ENCODE peak calls at places on chromosomes 16 and 17, in five cellular contexts. F is transverse colon, Z is stomach, Y is upper lobe of left lung, N is A549. L is an unnamed sample.

GRCh38 chr17:78458739-78459335 is 80.4 kb downstream of the PGS1 start:
- DNase-seq in F (no peak), Z (no peak), Y (no peak), N (no peak), L (no peak)

GRCh38 chr16:2023098-2023925 is 3.4 kb upstream of the NHERF2 start:
- DNase-seq in F (peak), Z (peak), Y (peak), N (peak), L (peak)

GRCh38 chr16:68387301-68387700 is 61.0 kb downstream of the SMPD3 start:
- DNase-seq in F (peak), Z (peak), Y (peak), N (no peak), L (no peak)

GRCh38 chr16:75011634-75012307 is 12.9 kb downstream of the ZNRF1 start:
- DNase-seq in F (no peak), Z (no peak), Y (no peak), N (peak), L (no peak)

GRCh38 chr16:69327585-69328310 is 2.6 kb downstream of the PDF start:
- DNase-seq in F (no peak), Z (no peak), Y (no peak), N (no peak), L (no peak)

GRCh38 chr17:13127921-13128582 is 110.2 kb upstream of the ELAC2 start:
- DNase-seq in F (no peak), Z (no peak), Y (no peak), N (no peak), L (no peak)

GRCh38 chr16:67959520-67959919 is 8.9 kb downstream of the SLC12A4 start:
- DNase-seq in F (peak), Z (no peak), Y (peak), N (no peak), L (no peak)

GRCh38 chr17:14717849-14718248 is 417.0 kb downstream of the HS3ST3B1 start:
- DNase-seq in F (no peak), Z (no peak), Y (no peak), N (no peak), L (no peak)

GRCh38 chr17:76410328-76410965 is 26.0 kb downstream of the SPHK1 start:
- DNase-seq in F (no peak), Z (no peak), Y (no peak), N (no peak), L (no peak)

GRCh38 chr17:82321947-82322466 is 4.6 kb upstream of the CD7 start:
- DNase-seq in F (no peak), Z (no peak), Y (peak), N (no peak), L (no peak)

GRCh38 chr16:28486266-28486665 is 5.6 kb downstream of the CLN3 start:
- DNase-seq in F (no peak), Z (no peak), Y (no peak), N (no peak), L (no peak)

GRCh38 chr17:48335858-48336500 is 94.0 kb downstream of the SKAP1 start:
- DNase-seq in F (no peak), Z (no peak), Y (no peak), N (peak), L (no peak)

GRCh38 chr16:5056347-5056746 is 9.4 kb downstream of the C16orf89 start:
- DNase-seq in F (peak), Z (peak), Y (no peak), N (peak), L (no peak)

GRCh38 chr17:2560658-2561057 is 32.8 kb upstream of the PAFAH1B1 start:
- DNase-seq in F (no peak), Z (no peak), Y (no peak), N (no peak), L (no peak)

GRCh38 chr16:30775381-30776099 is 11.5 kb downstream of the ZNF629 start:
- DNase-seq in F (peak), Z (peak), Y (peak), N (peak), L (peak)

GRCh38 chr16:25896412-25896811 is 204.7 kb downstream of the HS3ST4 start:
- DNase-seq in F (no peak), Z (no peak), Y (no peak), N (no peak), L (no peak)

GRCh38 chr17:51044964-51045363 is 75.7 kb downstream of the SPAG9 start:
- DNase-seq in F (no peak), Z (no peak), Y (no peak), N (no peak), L (no peak)

GRCh38 chr17:27660436-27660835 is 29.4 kb downstream of the LGALS9 start:
- DNase-seq in F (no peak), Z (no peak), Y (no peak), N (no peak), L (no peak)

GRCh38 chr16:2919511-2920255 is 8.0 kb downstream of the FLYWCH1 start:
- DNase-seq in F (peak), Z (peak), Y (no peak), N (peak), L (peak)

GRCh38 chr16:70789231-70789926 is 11.6 kb downstream of the VAC14 start:
- DNase-seq in F (peak), Z (peak), Y (peak), N (peak), L (peak)

GRCh38 chr17:64641499-64641898 is 20.6 kb downstream of the SMURF2 start:
- DNase-seq in F (no peak), Z (no peak), Y (no peak), N (peak), L (no peak)

GRCh38 chr17:34285304-34285792 is at the start of gene CCL11:
- DNase-seq in F (no peak), Z (no peak), Y (no peak), N (no peak), L (no peak)

GRCh38 chr17:49872776-49873377 is 25.0 kb upstream of the TAC4 start:
- DNase-seq in F (no peak), Z (no peak), Y (no peak), N (no peak), L (no peak)

GRCh38 chr16:70758786-70759185 is 42.2 kb downstream of the VAC14 start:
- DNase-seq in F (no peak), Z (no peak), Y (no peak), N (no peak), L (no peak)

GRCh38 chr17:8192070-8192815 is 2.3 kb upstream of the BORCS6 start:
- DNase-seq in F (peak), Z (peak), Y (no peak), N (peak), L (peak)

GRCh38 chr17:60383379-60383778 is 8.6 kb downstream of the USP32 start:
- DNase-seq in F (no peak), Z (no peak), Y (no peak), N (no peak), L (no peak)

GRCh38 chr16:85916141-85916890 is 17.4 kb downstream of the IRF8 start:
- DNase-seq in F (peak), Z (peak), Y (peak), N (no peak), L (no peak)

GRCh38 chr17:54870671-54871175 is 29.9 kb upstream of the TOM1L1 start:
- DNase-seq in F (no peak), Z (no peak), Y (no peak), N (no peak), L (no peak)

GRCh38 chr16:55499281-55499680 is 9.6 kb upstream of the LPCAT2 start:
- DNase-seq in F (no peak), Z (no peak), Y (no peak), N (no peak), L (no peak)

GRCh38 chr17:4933646-4934045 is 1.6 kb downstream of the GP1BA start:
- DNase-seq in F (no peak), Z (no peak), Y (no peak), N (no peak), L (no peak)

GRCh38 chr17:71470062-71470461 is 650.8 kb upstream of the SOX9 start:
- DNase-seq in F (no peak), Z (no peak), Y (no peak), N (no peak), L (no peak)

GRCh38 chr17:14197582-14197981 is 39.1 kb downstream of the CDRT15 start:
- DNase-seq in F (peak), Z (peak), Y (no peak), N (no peak), L (no peak)

GRCh38 chr17:77037943-77038342 is 102.8 kb upstream of the SEC14L1 start:
- DNase-seq in F (no peak), Z (no peak), Y (no peak), N (no peak), L (no peak)

GRCh38 chr16:685967-686366 is 1.8 kb upstream of the JMJD8 start:
- DNase-seq in F (peak), Z (peak), Y (peak), N (peak), L (peak)

GRCh38 chr17:77475012-77475976 is 334.5 kb downstream of the SEC14L1 start:
- DNase-seq in F (no peak), Z (no peak), Y (peak), N (no peak), L (no peak)

GRCh38 chr17:74568116-74568873 is 986 bp upstream of the CD300H start:
- DNase-seq in F (no peak), Z (no peak), Y (no peak), N (no peak), L (no peak)

GRCh38 chr17:47257651-47258339 is 4.2 kb downstream of the ITGB3 start:
- DNase-seq in F (no peak), Z (no peak), Y (no peak), N (no peak), L (no peak)
- H3K4me3 ChIP-seq in F (no peak), Z (no peak), Y (no peak), N (no peak), L (no peak)

DNA sequence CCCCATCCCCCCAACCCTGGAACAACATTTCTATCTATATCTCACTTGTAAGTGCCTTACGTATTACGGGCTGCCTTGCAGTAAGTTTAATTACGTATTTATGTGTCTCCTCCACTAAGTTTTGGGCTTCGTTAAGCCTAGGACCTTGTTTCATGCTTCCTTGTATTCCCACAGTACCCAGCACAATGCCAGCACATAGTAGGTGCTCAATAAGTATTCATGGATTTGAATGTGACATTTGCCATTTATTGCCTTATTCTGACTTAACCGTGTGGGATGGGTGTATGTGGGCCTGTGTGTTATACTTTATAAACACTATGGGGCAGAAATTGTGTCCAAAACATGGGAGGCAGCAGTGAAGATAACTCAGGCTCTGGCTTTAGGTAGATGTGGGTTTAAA is 6.0 kb downstream of the COA3 start:
- DNase-seq in F (no peak), Z (no peak), Y (no peak), N (no peak), L (no peak)
- H3K27ac ChIP-seq in F (no peak), Z (no peak), Y (no peak), N (no peak), L (no peak)

GRCh38 chr17:56699186-56699895 is 105.8 kb downstream of the NOG start:
- DNase-seq in F (peak), Z (peak), Y (peak), N (peak), L (no peak)
- TF ChIP-seq EP300 in F (no peak), Z (no peak), Y (no peak), N (peak), L (no peak)

DNA sequence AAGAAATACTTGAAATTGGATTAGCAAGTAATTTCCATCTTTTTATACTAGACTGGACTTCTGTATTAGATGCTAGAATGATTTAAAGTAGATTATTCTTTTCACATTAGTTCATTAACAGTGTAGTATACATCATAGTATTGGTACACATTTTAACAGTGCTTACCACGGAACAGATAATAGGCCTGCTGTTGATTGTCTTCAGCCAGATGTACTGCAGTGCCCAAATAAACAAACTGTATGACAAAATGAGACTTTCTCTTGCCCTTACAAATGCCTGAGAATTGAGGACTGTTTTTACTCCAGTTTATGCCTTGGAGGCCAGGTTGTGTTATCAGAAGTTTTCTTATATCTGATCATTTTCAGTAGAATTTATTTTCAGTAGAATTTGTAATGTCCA is 631 bp downstream of the EVI2A start:
- DNase-seq in F (no peak), Z (no peak), Y (no peak), N (no peak), L (no peak)
- H3K4me3 ChIP-seq in F (peak), Z (peak), Y (peak), N (no peak), L (no peak)

GRCh38 chr16:54286067-54286329 is 589 bp downstream of the IRX3 start:
- DNase-seq in F (no peak), Z (no peak), Y (peak), N (no peak), L (no peak)

GRCh38 chr16:54285414-54286066 is 1.0 kb downstream of the IRX3 start:
- DNase-seq in F (no peak), Z (peak), Y (peak), N (peak), L (no peak)

GRCh38 chr16:54284319-54284930 is 2.2 kb downstream of the IRX3 start:
- DNase-seq in F (peak), Z (peak), Y (peak), N (no peak), L (no peak)

GRCh38 chr16:54283735-54284318 is 2.8 kb downstream of the IRX3 start:
- DNase-seq in F (no peak), Z (no peak), Y (peak), N (no peak), L (no peak)

GRCh38 chr16:54284931-54285413 is 1.6 kb downstream of the IRX3 start:
- DNase-seq in F (no peak), Z (no peak), Y (no peak), N (peak), L (no peak)
- H3K27ac ChIP-seq in F (no peak), Z (peak), Y (peak), N (peak), L (no peak)

L was measured in ovary.